ENCODE peak calls at places on chromosomes 11 and 22, in six cellular contexts. J, K, Y, P, X and H are unnamed samples.

GRCh38 chr11:28346721-28347120 is 238.5 kb downstream of the METTL15 start:
- DNase-seq in Y (no peak), K (no peak), J (no peak), X (no peak), P (no peak), H (no peak)

GRCh38 chr11:60924110-60924905 is at the start of gene TMEM132A:
- DNase-seq in J (no peak), Y (peak), P (peak), K (peak), X (peak), H (no peak)

GRCh38 chr22:29625090-29625825 is 21.8 kb downstream of the NF2 start:
- DNase-seq in J (peak), P (peak), Y (peak), K (peak), X (peak), H (no peak)

GRCh38 chr11:62025429-62026105 is 58.1 kb upstream of the FTH1 start:
- DNase-seq in Y (peak), P (peak), X (peak), K (no peak), J (peak), H (peak)

GRCh38 chr22:37898441-37899181 is 7.5 kb upstream of the MICALL1 start:
- DNase-seq in Y (no peak), J (no peak), P (no peak), K (peak), X (peak), H (no peak)

GRCh38 chr22:19959587-19960490 is 18.2 kb upstream of the TXNRD2 start:
- DNase-seq in J (no peak), X (no peak), P (no peak), Y (no peak), K (no peak), H (no peak)

GRCh38 chr11:575324-575995 is 810 bp upstream of the PHRF1 start:
- DNase-seq in P (no peak), X (no peak), Y (no peak), K (peak), J (peak), H (no peak)

GRCh38 chr11:11558826-11559225 is 63.0 kb downstream of the GALNT18 start:
- DNase-seq in Y (no peak), P (no peak), K (no peak), J (no peak), X (no peak), H (no peak)

GRCh38 chr11:130548491-130548833 is 100.0 kb downstream of the ADAMTS15 start:
- DNase-seq in Y (no peak), X (no peak), K (no peak), J (no peak), P (no peak), H (no peak)

GRCh38 chr11:61602775-61603569 is 22.1 kb upstream of the SYT7 start:
- DNase-seq in K (no peak), X (peak), Y (no peak), P (peak), J (no peak), H (no peak)

GRCh38 chr11:65224939-65225283 is 36.9 kb upstream of the POLA2 start:
- DNase-seq in J (no peak), Y (no peak), X (no peak), K (no peak), P (peak), H (no peak)

GRCh38 chr22:46748948-46749681 is 11.1 kb upstream of the CERK start:
- DNase-seq in J (no peak), P (no peak), X (no peak), Y (no peak), K (no peak), H (no peak)

GRCh38 chr11:80103149-80103859 is 662.5 kb upstream of the TENM4 start:
- DNase-seq in Y (no peak), J (no peak), P (peak), K (no peak), X (no peak), H (no peak)

GRCh38 chr22:41856484-41856883 is 23.6 kb downstream of the SREBF2 start:
- DNase-seq in K (no peak), Y (no peak), P (no peak), X (no peak), J (no peak), H (no peak)

GRCh38 chr11:59206635-59207034 is 6.1 kb downstream of the MPEG1 start:
- DNase-seq in X (peak), P (peak), Y (no peak), J (no peak), K (peak), H (no peak)

GRCh38 chr11:45665206-45665932 is at the start of gene CHST1:
- DNase-seq in X (peak), Y (no peak), J (peak), P (no peak), K (peak), H (no peak)

DNA sequence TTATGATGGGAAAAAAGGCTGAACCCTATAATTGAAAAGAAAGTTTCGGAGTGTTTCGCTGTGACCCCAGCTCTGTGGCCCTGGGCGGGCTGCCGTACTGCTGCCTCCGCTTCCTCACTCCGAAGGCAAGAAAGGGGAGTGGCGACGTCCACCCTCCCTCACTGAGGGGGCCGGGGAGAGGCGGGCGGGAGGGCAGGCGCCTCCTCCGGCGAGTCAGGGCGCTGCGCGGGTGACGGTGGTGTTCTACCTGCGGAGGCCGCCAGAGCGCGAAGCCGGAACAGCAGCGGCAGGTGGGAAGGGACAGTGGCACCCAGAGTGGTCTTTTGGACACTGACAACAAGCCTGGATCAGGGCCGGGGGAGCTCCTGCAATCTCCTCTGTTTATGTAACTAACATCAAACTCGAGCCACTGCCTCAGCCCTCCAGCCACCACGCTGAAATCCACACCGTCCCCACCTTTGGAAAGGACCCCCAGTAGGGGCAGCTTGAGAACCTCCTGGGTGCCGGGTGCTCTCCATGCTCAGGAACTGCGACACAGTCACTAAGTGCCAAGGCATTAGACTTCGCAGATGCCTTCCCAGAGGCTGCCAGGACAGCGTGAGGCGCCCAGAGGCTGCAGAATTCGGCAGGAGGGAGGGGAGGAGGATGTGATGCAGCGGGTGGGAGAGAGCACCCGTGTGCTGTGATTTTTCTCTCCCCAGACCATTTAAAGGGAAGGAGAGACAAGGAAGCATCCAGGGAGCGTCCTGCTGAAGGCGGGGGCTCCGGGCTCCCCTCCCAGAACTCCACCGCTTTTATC is 25.5 kb downstream of the BID start:
- DNase-seq in K (peak), P (no peak), Y (no peak), X (no peak), J (no peak), H (no peak)
- TF ChIP-seq CTCF in K (peak), P (no peak), Y (no peak), X (no peak), J (no peak), H (no peak)

GRCh38 chr22:32684148-32684821 is 117.2 kb upstream of the TIMP3 start:
- DNase-seq in Y (no peak), K (no peak), J (no peak), P (peak), X (no peak), H (no peak)

GRCh38 chr22:32680277-32680676 is 121.2 kb upstream of the TIMP3 start:
- DNase-seq in J (no peak), K (no peak), Y (no peak), X (no peak), P (no peak), H (no peak)

GRCh38 chr22:32677876-32678275 is 123.6 kb upstream of the TIMP3 start:
- DNase-seq in Y (no peak), X (no peak), P (no peak), K (no peak), J (no peak), H (no peak)

GRCh38 chr22:32684822-32685187 is 116.7 kb upstream of the TIMP3 start:
- DNase-seq in P (peak), Y (no peak), K (no peak), X (no peak), J (no peak), H (no peak)

DNA sequence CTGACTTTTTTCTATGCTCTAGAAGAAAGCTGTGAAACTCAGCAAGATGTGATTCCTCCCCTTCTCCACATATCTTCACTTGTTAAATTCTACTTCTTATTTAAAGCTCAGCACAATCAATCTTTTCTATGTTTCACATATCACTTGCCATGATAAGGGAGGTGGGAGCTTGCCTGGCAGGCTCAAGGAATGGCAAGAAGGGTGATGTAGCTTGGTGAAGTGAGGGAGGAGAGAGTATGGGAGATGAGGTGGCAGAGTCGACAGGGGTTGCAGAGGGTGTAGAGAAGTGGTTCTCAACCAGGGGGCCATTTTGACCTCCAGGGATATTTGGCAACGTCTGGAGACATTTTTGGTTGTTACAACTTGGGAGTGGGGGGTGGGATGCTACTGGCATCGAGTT is 120.6 kb upstream of the TIMP3 start:
- DNase-seq in Y (no peak), J (no peak), K (no peak), P (no peak), X (no peak), H (no peak)
- TF ChIP-seq CTCF in Y (no peak), J (no peak), K (no peak), P (no peak), X (no peak), H (no peak)

DNA sequence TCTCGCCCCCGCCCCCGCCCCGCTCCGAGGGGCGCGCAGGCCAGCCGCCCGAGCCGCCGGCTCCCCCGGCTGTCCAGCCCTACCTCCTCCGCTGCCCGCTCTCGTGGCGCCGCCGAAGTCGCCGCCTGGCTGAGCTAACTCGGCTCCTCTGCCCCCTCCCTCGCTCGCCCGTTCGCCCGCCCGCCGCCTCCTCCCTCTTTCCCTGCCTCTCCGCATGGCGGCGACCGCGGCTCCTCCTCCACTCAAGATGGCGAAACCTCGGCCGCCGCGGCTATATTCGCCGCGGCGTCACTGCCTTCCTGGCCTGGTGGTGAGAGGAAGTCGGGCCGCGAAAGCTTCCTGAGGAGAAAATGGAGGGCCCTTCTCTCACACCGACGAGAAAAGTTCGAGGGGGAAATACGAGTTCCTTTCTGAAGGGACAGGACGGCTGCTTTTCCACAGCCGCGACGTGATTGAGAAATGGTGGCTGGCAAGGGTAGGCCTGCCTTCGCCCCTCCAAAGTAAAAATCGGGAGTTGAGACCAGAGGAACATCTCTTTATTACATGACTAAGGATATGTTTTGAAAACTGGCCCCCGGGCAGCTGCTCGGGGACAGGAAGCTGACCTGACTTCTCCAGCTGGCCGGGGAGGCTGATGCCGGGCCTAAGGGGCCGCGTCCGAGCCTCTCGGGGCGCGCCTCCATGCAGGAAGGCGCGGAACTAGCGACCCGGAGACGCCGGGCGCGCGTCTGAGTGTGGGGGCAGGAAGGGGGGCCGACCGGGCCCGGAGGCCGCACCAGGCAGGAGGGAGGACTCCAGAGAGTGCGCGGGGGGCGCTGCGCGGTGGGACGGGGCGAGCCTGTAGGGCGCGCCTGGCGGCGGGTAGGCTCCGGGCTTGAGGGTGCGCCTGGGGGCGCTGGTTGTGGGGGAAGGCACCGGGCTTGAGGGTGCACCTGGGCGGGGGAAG is at the start of gene DDX6:
- DNase-seq in X (peak), J (peak), P (peak), K (peak), Y (peak), H (peak)
- TF ChIP-seq CTCF in X (no peak), J (no peak), P (peak), K (no peak), Y (peak), H (peak)

DNA sequence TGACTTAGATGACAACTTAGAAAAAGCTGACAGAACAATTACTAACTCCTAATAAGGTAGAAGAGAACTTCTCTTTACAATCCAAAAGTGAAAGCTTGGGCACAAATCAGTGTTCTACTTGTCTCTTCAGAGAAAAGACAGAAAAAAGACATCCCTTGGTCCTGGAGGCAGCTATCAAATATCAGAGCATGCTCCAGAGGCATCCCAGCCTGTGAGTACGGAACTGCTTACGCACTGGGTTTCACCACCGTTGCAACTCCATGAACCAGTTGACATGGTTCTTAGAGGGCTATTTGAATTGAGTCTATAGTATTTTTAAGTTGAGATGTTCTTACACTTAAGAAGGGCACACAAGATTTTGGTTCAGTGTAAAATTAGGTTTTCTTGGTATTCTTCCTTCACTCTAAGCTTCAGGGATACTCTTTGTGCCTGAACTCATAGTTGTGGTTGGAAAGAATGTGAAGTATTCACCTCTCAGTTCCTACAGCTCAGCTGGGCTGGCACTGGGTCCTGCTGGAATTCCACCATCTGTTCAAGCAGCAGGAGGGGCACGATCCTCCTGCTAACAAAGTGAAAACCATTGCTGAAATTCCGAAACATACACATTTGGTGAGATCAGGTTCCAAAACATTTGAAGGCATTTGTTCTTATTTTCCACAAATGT is 6.3 kb downstream of the AKIP1 start:
- DNase-seq in X (no peak), J (no peak), P (peak), K (peak), Y (no peak), H (no peak)
- TF ChIP-seq CTCF in X (no peak), J (no peak), P (no peak), K (no peak), Y (no peak), H (no peak)

DNA sequence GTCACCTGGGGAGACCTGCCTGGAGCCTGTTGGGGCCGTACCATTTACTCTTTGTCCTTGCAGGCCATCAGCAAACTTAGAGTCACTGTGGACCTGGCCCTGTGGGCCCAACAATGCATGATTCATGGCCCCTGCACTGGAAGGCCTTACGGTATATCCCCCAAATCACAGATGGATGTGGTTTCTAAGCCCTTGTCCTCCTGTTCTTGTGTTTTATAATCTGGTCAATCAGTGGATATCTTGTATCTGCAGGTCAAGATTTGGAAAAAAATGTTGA is 6.2 kb downstream of the TSKU start:
- DNase-seq in X (no peak), Y (no peak), P (no peak), K (no peak), J (no peak), H (no peak)
- TF ChIP-seq CTCF in X (no peak), Y (no peak), P (no peak), K (no peak), J (no peak), H (no peak)

GRCh38 chr11:15212876-15213275 is 98.2 kb downstream of the INSC start:
- DNase-seq in P (no peak), X (no peak), J (no peak), Y (no peak), K (no peak), H (no peak)

GRCh38 chr11:15213471-15214231 is 98.9 kb downstream of the INSC start:
- DNase-seq in K (no peak), Y (no peak), J (no peak), P (no peak), X (no peak), H (no peak)

GRCh38 chr11:15216678-15217077 is 102.0 kb downstream of the INSC start:
- DNase-seq in Y (peak), P (no peak), J (no peak), X (no peak), K (peak), H (no peak)
- TF ChIP-seq CTCF in Y (peak), P (peak), J (peak), X (peak), K (peak), H (peak)